ENCODE peak calls at places on chromosomes 7 and 10, in six cellular contexts. Z, R, T, A, G and I are unnamed samples.

GRCh38 chr7:55177589-55178261 is 158.9 kb downstream of the EGFR start:
- DNase-seq in Z (no peak), R (peak), T (peak), A (peak), G (no peak), I (peak)

GRCh38 chr7:11988186-11988585 is 156.2 kb upstream of the THSD7A start:
- DNase-seq in Z (no peak), R (no peak), T (no peak), A (no peak), G (no peak), I (no peak)

GRCh38 chr7:29620531-29620930 is 56.9 kb downstream of the PRR15 start:
- DNase-seq in Z (no peak), R (no peak), T (no peak), A (no peak), G (no peak), I (no peak)

GRCh38 chr10:125553091-125553490 is 129.9 kb downstream of the TEX36 start:
- DNase-seq in Z (no peak), R (no peak), T (no peak), A (no peak), G (no peak), I (no peak)

GRCh38 chr10:95273393-95274312 is 17.1 kb downstream of the PDLIM1 start:
- DNase-seq in Z (peak), R (no peak), T (no peak), A (peak), G (peak), I (peak)

GRCh38 chr10:122307669-122308486 is 36.8 kb downstream of the BTBD16 start:
- DNase-seq in Z (peak), R (peak), T (peak), A (peak), G (peak), I (peak)

GRCh38 chr7:67753891-67754290 is 757.3 kb downstream of the TYW1 start:
- DNase-seq in Z (no peak), R (no peak), T (peak), A (peak), G (no peak), I (no peak)

GRCh38 chr10:4867109-4867519 is 41.1 kb downstream of the AKR1E2 start:
- DNase-seq in Z (no peak), R (no peak), T (no peak), A (no peak), G (no peak), I (no peak)

GRCh38 chr7:44284216-44284615 is 41.2 kb downstream of the CAMK2B start:
- DNase-seq in Z (no peak), R (peak), T (peak), A (peak), G (no peak), I (peak)

GRCh38 chr10:114821915-114822770 is 563 bp downstream of the FHIP2A start:
- DNase-seq in Z (peak), R (peak), T (peak), A (peak), G (peak), I (peak)

GRCh38 chr10:34933676-34934075 is 118.6 kb upstream of the PARD3 start:
- DNase-seq in Z (no peak), R (peak), T (no peak), A (no peak), G (no peak), I (no peak)

GRCh38 chr10:46255696-46256355 is 31.0 kb upstream of the ANTXRL start:
- DNase-seq in Z (peak), R (no peak), T (peak), A (peak), G (peak), I (peak)

GRCh38 chr7:101922631-101923275 is 105.3 kb downstream of the CUX1 start:
- DNase-seq in Z (no peak), R (peak), T (no peak), A (no peak), G (no peak), I (no peak)

GRCh38 chr10:22633106-22633505 is 81.3 kb downstream of the PIP4K2A start:
- DNase-seq in Z (no peak), R (no peak), T (no peak), A (no peak), G (no peak), I (no peak)

GRCh38 chr7:18086165-18087030 is 58.8 kb upstream of the PRPS1L1 start:
- DNase-seq in Z (peak), R (peak), T (peak), A (peak), G (peak), I (peak)

GRCh38 chr7:28458732-28459131 is 46.4 kb downstream of the CREB5 start:
- DNase-seq in Z (no peak), R (no peak), T (no peak), A (no peak), G (no peak), I (no peak)

GRCh38 chr7:108244110-108244509 is 113.9 kb upstream of the LAMB4 start:
- DNase-seq in Z (no peak), R (no peak), T (no peak), A (no peak), G (no peak), I (no peak)

GRCh38 chr7:77566421-77566820 is 29.3 kb downstream of the PTPN12 start:
- DNase-seq in Z (no peak), R (no peak), T (no peak), A (no peak), G (no peak), I (no peak)

GRCh38 chr7:70764004-70764691 is 367.8 kb upstream of the GALNT17 start:
- DNase-seq in Z (no peak), R (no peak), T (no peak), A (no peak), G (no peak), I (no peak)

GRCh38 chr10:4391683-4392082 is 434.3 kb upstream of the AKR1E2 start:
- DNase-seq in Z (no peak), R (no peak), T (no peak), A (no peak), G (no peak), I (no peak)

GRCh38 chr10:34179280-34179679 is 635.8 kb downstream of the PARD3 start:
- DNase-seq in Z (no peak), R (no peak), T (no peak), A (no peak), G (no peak), I (no peak)

GRCh38 chr7:131383417-131383816 is 55.7 kb downstream of the MKLN1 start:
- DNase-seq in Z (no peak), R (no peak), T (no peak), A (peak), G (peak), I (no peak)

GRCh38 chr10:69644658-69645295 is 14.7 kb downstream of the FAM241B start:
- DNase-seq in Z (peak), R (peak), T (peak), A (peak), G (peak), I (peak)

GRCh38 chr7:151867912-151868804 is 8.8 kb downstream of the PRKAG2 start:
- DNase-seq in Z (no peak), R (peak), T (no peak), A (no peak), G (no peak), I (no peak)

GRCh38 chr7:96739167-96739566 is 29.5 kb upstream of the SEM1 start:
- DNase-seq in Z (no peak), R (no peak), T (no peak), A (no peak), G (no peak), I (no peak)

GRCh38 chr10:77186936-77187335 is 450.7 kb downstream of the KCNMA1 start:
- DNase-seq in Z (no peak), R (no peak), T (no peak), A (peak), G (peak), I (no peak)

GRCh38 chr10:133019191-133019590 is 68.5 kb upstream of the ADGRA1 start:
- DNase-seq in Z (no peak), R (peak), T (no peak), A (no peak), G (no peak), I (no peak)

GRCh38 chr10:43237128-43237527 is 29.7 kb downstream of the RASGEF1A start:
- DNase-seq in Z (no peak), R (peak), T (peak), A (no peak), G (no peak), I (peak)

GRCh38 chr7:150780249-150780648 is 19.9 kb downstream of the TMEM176B start:
- DNase-seq in Z (no peak), R (no peak), T (no peak), A (no peak), G (no peak), I (no peak)
- H3K27ac ChIP-seq in Z (no peak), R (no peak), T (peak), A (no peak), G (no peak), I (peak)

GRCh38 chr10:131759347-131759746 is 141.5 kb upstream of the PPP2R2D start:
- DNase-seq in Z (no peak), R (peak), T (no peak), A (no peak), G (no peak), I (no peak)

GRCh38 chr10:131758942-131759315 is 141.9 kb upstream of the PPP2R2D start:
- DNase-seq in Z (no peak), R (peak), T (no peak), A (no peak), G (no peak), I (no peak)

GRCh38 chr10:131762789-131763696 is 137.8 kb upstream of the PPP2R2D start:
- DNase-seq in Z (peak), R (peak), T (no peak), A (no peak), G (no peak), I (no peak)

GRCh38 chr10:131758062-131758941 is 142.5 kb upstream of the PPP2R2D start:
- DNase-seq in Z (no peak), R (peak), T (no peak), A (no peak), G (no peak), I (no peak)

GRCh38 chr10:131760416-131761166 is 140.2 kb upstream of the PPP2R2D start:
- DNase-seq in Z (no peak), R (peak), T (no peak), A (no peak), G (no peak), I (no peak)
- H3K27ac ChIP-seq in Z (no peak), R (no peak), T (no peak), A (no peak), G (no peak), I (no peak)

GRCh38 chr10:18159596-18159995 is 19.4 kb downstream of the CACNB2 start:
- DNase-seq in Z (no peak), R (no peak), T (no peak), A (no peak), G (peak), I (no peak)

GRCh38 chr10:18164771-18165361 is 24.6 kb downstream of the CACNB2 start:
- DNase-seq in Z (no peak), R (no peak), T (no peak), A (peak), G (peak), I (no peak)

GRCh38 chr10:18158698-18159342 is 18.6 kb downstream of the CACNB2 start:
- DNase-seq in Z (no peak), R (no peak), T (no peak), A (peak), G (peak), I (no peak)

GRCh38 chr10:18164093-18164492 is 23.9 kb downstream of the CACNB2 start:
- DNase-seq in Z (no peak), R (no peak), T (no peak), A (peak), G (peak), I (no peak)

DNA sequence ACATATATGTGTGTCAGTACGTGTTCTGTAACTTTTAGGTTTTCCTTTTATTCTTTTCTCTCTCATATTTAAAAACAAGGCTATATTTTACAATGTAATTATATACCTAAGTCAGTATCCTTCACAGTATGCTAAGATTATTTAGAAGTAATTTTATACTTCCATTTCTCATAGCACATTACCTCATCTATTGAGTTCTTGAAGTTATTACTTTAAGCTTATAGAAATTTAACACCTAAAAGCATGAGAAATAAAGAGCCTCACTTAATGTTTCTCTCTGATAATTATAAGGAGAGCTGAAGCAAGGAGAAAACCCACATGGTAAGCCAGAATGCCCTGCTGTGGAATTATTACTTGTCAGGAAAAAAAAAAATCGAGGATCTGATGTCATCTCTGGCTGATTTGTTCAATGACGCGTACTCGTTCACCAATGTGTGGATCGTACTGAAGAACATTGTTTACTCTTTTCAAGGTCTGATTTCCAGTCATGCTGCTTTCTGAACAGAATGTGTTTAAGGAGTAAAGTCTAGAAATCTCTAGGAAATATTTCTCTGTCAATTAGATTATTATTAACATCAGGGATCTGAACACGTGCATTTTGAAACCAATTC is 21.9 kb downstream of the CACNB2 start:
- DNase-seq in Z (no peak), R (no peak), T (no peak), A (no peak), G (no peak), I (no peak)
- H3K27ac ChIP-seq in Z (no peak), R (no peak), T (no peak), A (no peak), G (no peak), I (peak)

GRCh38 chr10:124458473-124458872 is 3.1 kb upstream of the LHPP start:
- DNase-seq in Z (no peak), R (no peak), T (no peak), A (no peak), G (no peak), I (no peak)
- H3K27ac ChIP-seq in Z (no peak), R (no peak), T (no peak), A (no peak), G (no peak), I (no peak)

GRCh38 chr10:7789390-7789789 is 1.4 kb downstream of the ATP5F1C start:
- DNase-seq in Z (no peak), R (no peak), T (no peak), A (peak), G (peak), I (no peak)
- H3K27ac ChIP-seq in Z (peak), R (no peak), T (no peak), A (no peak), G (peak), I (peak)

GRCh38 chr7:142110638-142111037 is 880 bp upstream of the MGAM2 start:
- DNase-seq in Z (no peak), R (no peak), T (no peak), A (no peak), G (no peak), I (no peak)
- H3K27ac ChIP-seq in Z (no peak), R (no peak), T (no peak), A (no peak), G (no peak), I (no peak)